ENCODE peak calls at places on chromosomes 13 and 19, in eight cellular contexts. B is HCT116, V is GM23338, M is fibroblast of mammary gland, A is right lobe of liver, G is IMR-90, I is fibroblast of the aortic adventitia, Q is brain microvascular endothelial cell. X is an unnamed sample.

GRCh38 chr19:35307990-35308389 is 16.0 kb downstream of the MAG start:
- DNase-seq in B (no peak), V (no peak), M (no peak), A (no peak), G (no peak), I (no peak), Q (no peak), X (no peak)

GRCh38 chr13:72504026-72504925 is 223.2 kb downstream of the MZT1 start:
- DNase-seq in B (no peak), V (no peak), M (no peak), A (no peak), G (no peak), I (no peak), Q (peak), X (no peak)

GRCh38 chr13:43269037-43269476 is 245.7 kb downstream of the DNAJC15 start:
- DNase-seq in B (no peak), V (no peak), M (peak), A (no peak), G (peak), I (peak), Q (peak), X (peak)

GRCh38 chr13:27730191-27730590 is 62.1 kb upstream of the GSX1 start:
- DNase-seq in B (no peak), V (no peak), M (no peak), A (no peak), G (no peak), I (no peak), Q (no peak), X (no peak)

GRCh38 chr19:5974721-5975387 is 3.1 kb downstream of the RANBP3 start:
- DNase-seq in B (no peak), V (no peak), M (peak), A (no peak), G (peak), I (no peak), Q (no peak), X (no peak)

GRCh38 chr13:80118507-80118906 is 222.4 kb downstream of the SPRY2 start:
- DNase-seq in B (no peak), V (no peak), M (no peak), A (no peak), G (no peak), I (no peak), Q (no peak), X (no peak)

GRCh38 chr13:30113983-30114491 is 193.3 kb downstream of the KATNAL1 start:
- DNase-seq in B (no peak), V (peak), M (no peak), A (no peak), G (no peak), I (peak), Q (no peak), X (no peak)

GRCh38 chr13:76885203-76886004 is 801 bp downstream of the KCTD12 start:
- DNase-seq in B (no peak), V (peak), M (peak), A (peak), G (peak), I (peak), Q (peak), X (peak)

GRCh38 chr13:113851826-113852535 is 11.9 kb downstream of the GAS6 start:
- DNase-seq in B (no peak), V (no peak), M (no peak), A (no peak), G (no peak), I (no peak), Q (no peak), X (no peak)

GRCh38 chr13:100528353-100528752 is 60.2 kb downstream of the GGACT start:
- DNase-seq in B (no peak), V (no peak), M (no peak), A (peak), G (no peak), I (no peak), Q (no peak), X (no peak)

GRCh38 chr19:48556825-48557224 is 4.9 kb downstream of the SULT2B1 start:
- DNase-seq in B (no peak), V (no peak), M (no peak), A (no peak), G (no peak), I (no peak), Q (no peak), X (no peak)
- H3K4me3 ChIP-seq in B (no peak), V (no peak), M (no peak), A (no peak), G (no peak), I (no peak), Q (no peak), X (no peak)

DNA sequence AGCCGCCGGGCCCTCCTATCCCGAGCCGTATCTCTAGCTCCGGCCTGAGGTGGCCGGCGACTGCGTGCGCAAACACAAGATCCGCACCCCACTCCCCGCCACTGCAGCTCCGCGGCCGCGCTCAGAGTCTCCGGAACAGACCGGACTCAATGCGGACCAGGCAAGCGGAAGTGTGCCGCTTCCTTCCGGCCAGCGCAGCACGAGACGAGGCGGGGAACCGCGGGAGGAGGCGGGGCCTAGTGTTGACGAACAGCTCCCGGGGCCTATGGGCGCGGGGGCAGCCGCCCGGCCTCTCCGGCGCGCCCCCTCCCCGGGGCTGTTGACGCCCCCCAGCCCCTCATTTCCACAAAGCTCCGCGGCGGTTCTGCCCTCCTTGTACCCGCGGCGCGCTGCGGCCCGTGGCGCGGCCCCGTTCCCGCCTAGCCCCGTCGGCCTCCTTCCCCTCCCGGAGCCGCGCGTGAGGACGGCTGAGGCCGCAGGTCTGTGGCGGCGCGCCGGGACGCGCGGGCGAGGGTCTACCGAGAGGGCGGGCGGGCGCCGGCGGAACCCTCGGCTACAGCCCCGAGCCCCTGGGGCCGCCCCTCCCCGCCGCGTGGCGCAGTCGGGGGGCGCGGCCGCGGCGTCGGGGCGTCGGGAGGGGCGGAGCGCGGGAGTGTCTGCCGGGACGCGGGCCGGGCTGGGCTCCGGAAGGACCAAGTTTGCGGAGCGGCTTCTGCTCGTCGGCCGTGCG is at the start of gene DPY19L3:
- DNase-seq in B (peak), V (peak), M (peak), A (peak), G (peak), I (peak), Q (peak), X (peak)
- H3K4me3 ChIP-seq in B (peak), V (peak), M (peak), A (peak), G (peak), I (peak), Q (peak), X (peak)

GRCh38 chr19:34135033-34135370 is 37.3 kb upstream of the LSM14A start:
- DNase-seq in B (no peak), V (no peak), M (no peak), A (no peak), G (no peak), I (no peak), Q (no peak), X (no peak)
- H3K4me3 ChIP-seq in B (peak), V (peak), M (peak), A (peak), G (peak), I (peak), Q (peak), X (peak)

GRCh38 chr13:52450012-52450792 is at the start of gene VPS36:
- DNase-seq in B (peak), V (peak), M (peak), A (peak), G (peak), I (peak), Q (peak), X (peak)

GRCh38 chr13:52447354-52447753 is 3.1 kb downstream of the VPS36 start:
- DNase-seq in B (no peak), V (no peak), M (no peak), A (no peak), G (peak), I (no peak), Q (no peak), X (no peak)

GRCh38 chr13:52449323-52450011 is 967 bp downstream of the VPS36 start:
- DNase-seq in B (no peak), V (no peak), M (no peak), A (no peak), G (no peak), I (no peak), Q (no peak), X (no peak)

GRCh38 chr13:52446265-52446664 is 4.2 kb downstream of the VPS36 start:
- DNase-seq in B (no peak), V (no peak), M (no peak), A (no peak), G (no peak), I (peak), Q (no peak), X (no peak)

DNA sequence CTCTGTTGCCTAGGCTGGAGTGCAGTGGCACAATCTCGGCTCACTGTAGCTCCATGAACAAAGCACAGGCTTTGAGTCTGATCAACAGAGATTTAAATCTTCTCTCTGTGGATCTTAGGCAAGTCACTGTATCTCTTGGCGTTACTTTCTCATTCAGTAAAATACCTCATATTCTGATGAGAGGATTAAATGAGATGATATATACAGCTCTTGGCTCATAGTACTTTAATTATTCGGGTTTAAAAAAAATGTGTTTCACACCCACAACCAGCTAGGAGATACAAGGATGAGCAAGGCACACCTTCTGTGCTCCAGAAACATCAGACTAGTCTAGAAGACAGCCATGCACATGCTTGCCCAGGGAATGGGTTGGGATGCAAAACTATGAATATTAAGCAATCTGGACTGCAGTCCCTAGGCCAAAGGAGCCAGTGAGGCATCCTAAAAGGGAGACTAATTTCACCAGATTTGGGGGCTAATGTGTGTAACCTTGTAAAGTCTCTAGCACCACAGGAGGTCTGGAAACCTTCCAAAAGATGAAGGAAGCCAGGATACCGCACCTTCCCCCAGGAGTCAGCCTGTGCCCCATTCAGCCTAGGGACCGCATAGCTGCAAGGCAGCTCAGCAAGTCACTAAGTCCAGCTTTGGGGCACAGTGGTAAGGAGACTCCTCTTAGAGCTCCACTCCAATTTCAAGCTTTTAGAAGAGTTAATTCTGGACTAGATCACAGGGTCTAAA is 2.5 kb downstream of the VPS36 start:
- DNase-seq in B (no peak), V (peak), M (no peak), A (no peak), G (no peak), I (no peak), Q (no peak), X (no peak)
- H3K4me3 ChIP-seq in B (no peak), V (no peak), M (no peak), A (no peak), G (no peak), I (peak), Q (no peak), X (peak)

DNA sequence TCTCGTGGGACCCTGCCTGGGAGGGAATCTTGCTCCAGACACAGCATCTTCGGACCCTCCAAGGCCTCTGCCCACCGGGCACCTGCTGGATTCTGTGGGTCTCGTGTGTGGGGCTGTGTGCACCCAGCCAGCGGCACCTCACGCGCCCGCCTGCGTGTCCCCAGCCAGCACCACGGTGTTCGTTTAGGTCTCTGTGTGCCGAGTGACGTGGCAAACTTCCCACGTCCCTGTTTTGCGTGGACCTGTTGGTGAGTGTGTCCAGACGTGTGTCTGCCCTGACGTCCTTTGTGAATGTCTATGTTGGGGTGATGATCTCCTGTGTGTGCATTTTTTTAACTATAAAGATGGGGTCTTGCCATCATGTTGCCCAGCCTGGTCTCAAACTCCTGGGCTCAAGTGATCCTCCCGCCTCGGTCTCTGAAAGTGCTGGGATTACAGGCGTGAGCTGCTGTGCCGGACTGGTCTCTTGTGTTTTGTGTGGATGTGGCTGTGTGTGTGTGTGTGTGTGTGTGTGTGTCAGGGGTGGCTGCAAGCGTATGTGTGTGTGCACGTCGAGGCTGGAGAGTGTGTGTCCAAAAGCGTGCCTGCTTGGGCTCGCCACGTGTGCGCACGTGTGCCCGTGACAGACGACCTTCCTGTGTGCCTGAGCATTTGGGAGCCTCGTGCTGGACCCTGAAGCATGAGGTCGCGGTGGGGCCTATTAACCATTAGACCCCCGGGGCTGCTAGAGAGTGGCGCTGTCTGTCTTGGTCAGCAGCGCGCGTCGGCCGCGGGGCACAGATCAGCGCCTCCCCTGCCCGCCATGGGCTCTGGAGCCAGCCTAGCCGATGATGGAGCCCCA is 15.7 kb downstream of the ARID3A start:
- DNase-seq in B (no peak), V (no peak), M (no peak), A (no peak), G (no peak), I (no peak), Q (no peak), X (no peak)
- H3K4me3 ChIP-seq in B (peak), V (no peak), M (no peak), A (peak), G (no peak), I (peak), Q (no peak), X (no peak)

GRCh38 chr13:68988176-68988575 is 1119.5 kb upstream of the ATXN8OS start:
- DNase-seq in B (no peak), V (no peak), M (no peak), A (no peak), G (no peak), I (no peak), Q (no peak), X (no peak)
- H3K4me3 ChIP-seq in B (no peak), V (no peak), M (no peak), A (no peak), G (no peak), I (no peak), Q (no peak), X (no peak)